ENCODE peak calls at places on chromosomes 2 and 18, in seven cellular contexts. T, O, D, X, H, C and U are unnamed samples.

GRCh38 chr2:217510790-217511291 is 492.0 kb downstream of the TNS1 start:
- DNase-seq in D (peak), C (peak), X (no peak), H (peak), T (peak), O (no peak), U (peak)

GRCh38 chr2:128069769-128070168 is 21.2 kb upstream of the UGGT1 start:
- DNase-seq in T (no peak), D (no peak), H (no peak), X (no peak), C (no peak), O (no peak), U (no peak)

GRCh38 chr2:101699191-101699938 is 1.9 kb downstream of the MAP4K4 start:
- DNase-seq in O (no peak), H (no peak), X (no peak), T (no peak), D (no peak), C (no peak), U (no peak)

GRCh38 chr2:105652014-105652796 is 92.5 kb upstream of the NCK2 start:
- DNase-seq in O (no peak), H (no peak), X (peak), T (no peak), C (no peak), D (no peak), U (no peak)

GRCh38 chr2:218999021-218999880 is 6.0 kb upstream of the CRYBA2 start:
- DNase-seq in C (no peak), O (no peak), D (no peak), H (no peak), X (no peak), T (no peak), U (no peak)

GRCh38 chr18:9925369-9925768 is 11.6 kb downstream of the VAPA start:
- DNase-seq in T (no peak), O (no peak), D (no peak), C (no peak), H (no peak), X (no peak), U (no peak)

GRCh38 chr2:10035053-10035422 is 8.3 kb upstream of the KLF11 start:
- DNase-seq in T (no peak), O (no peak), C (no peak), X (peak), H (no peak), D (no peak), U (no peak)

GRCh38 chr2:151043484-151043883 is 218.2 kb downstream of the RBM43 start:
- DNase-seq in D (no peak), H (no peak), T (no peak), O (no peak), C (no peak), X (no peak), U (no peak)

GRCh38 chr2:214830794-214831346 is 21.4 kb upstream of the BARD1 start:
- DNase-seq in X (no peak), T (no peak), C (no peak), H (no peak), O (no peak), D (peak), U (no peak)

GRCh38 chr2:106649306-106649705 is 162.1 kb downstream of the CD8B2 start:
- DNase-seq in C (no peak), T (no peak), D (no peak), O (no peak), H (no peak), X (no peak), U (no peak)

GRCh38 chr2:17327649-17328048 is 190.6 kb downstream of the RAD51AP2 start:
- DNase-seq in D (no peak), O (no peak), H (no peak), C (no peak), X (no peak), T (no peak), U (no peak)

GRCh38 chr2:34251578-34251977 is 652.5 kb upstream of the FAM98A start:
- DNase-seq in X (no peak), D (no peak), O (no peak), C (no peak), H (no peak), T (no peak), U (no peak)

GRCh38 chr2:19888831-19889230 is 13.0 kb downstream of the TTC32 start:
- DNase-seq in T (no peak), C (no peak), H (no peak), O (no peak), D (no peak), X (no peak), U (no peak)

GRCh38 chr2:229714736-229715541 is 584 bp upstream of the DNER start:
- DNase-seq in X (peak), D (peak), C (peak), T (peak), H (peak), O (no peak), U (peak)

GRCh38 chr2:226813148-226813701 is 13.6 kb upstream of the IRS1 start:
- DNase-seq in H (peak), D (no peak), C (no peak), T (peak), O (no peak), X (no peak), U (peak)

GRCh38 chr2:232887171-232887850 is 17.2 kb downstream of the SNORC start:
- DNase-seq in D (no peak), H (no peak), O (peak), C (no peak), T (no peak), X (no peak), U (no peak)

GRCh38 chr2:38035968-38036367 is 40.0 kb downstream of the CYP1B1 start:
- DNase-seq in O (no peak), C (no peak), D (no peak), H (no peak), T (no peak), X (no peak), U (no peak)

GRCh38 chr2:146228659-146229058 is 1616.2 kb upstream of the ACVR2A start:
- DNase-seq in T (no peak), H (no peak), X (no peak), C (no peak), O (no peak), D (no peak), U (no peak)